ENCODE peak calls at places on chromosomes 12 and 14, in nine cellular contexts. I is colonic mucosa, P is hypothalamus, R is body of pancreas, D is WTC11, W is OCI-LY7, V is neural crest cell, L is SW 1271, Q is NCI-H748 treated with DMSO at 0.1 percent for 48 hours. U is an unnamed sample.

GRCh38 chr12:119693006-119693405 is 25.1 kb downstream of the PRKAB1 start:
- DNase-seq in I (peak), P (no peak), R (peak), D (no peak), W (no peak), V (no peak), L (no peak), Q (no peak), U (peak)

GRCh38 chr14:92524603-92525185 is 11.1 kb downstream of the RIN3 start:
- DNase-seq in I (no peak), P (no peak), R (no peak), D (no peak), W (no peak), V (no peak), L (no peak), Q (no peak), U (no peak)

GRCh38 chr14:94165744-94166143 is 8.4 kb upstream of the PPP4R4 start:
- DNase-seq in I (no peak), P (no peak), R (no peak), D (no peak), W (no peak), V (no peak), L (no peak), Q (no peak), U (no peak)

GRCh38 chr12:109881752-109882151 is 1.4 kb upstream of the GLTP start:
- DNase-seq in I (no peak), P (no peak), R (no peak), D (no peak), W (no peak), V (no peak), L (no peak), Q (no peak), U (no peak)

GRCh38 chr12:113098428-113099028 is 37.0 kb downstream of the RASAL1 start:
- DNase-seq in I (peak), P (peak), R (peak), D (peak), W (peak), V (peak), L (peak), Q (peak), U (peak)

GRCh38 chr12:130965668-130966067 is 12.0 kb downstream of the ADGRD1 start:
- DNase-seq in I (no peak), P (no peak), R (no peak), D (no peak), W (no peak), V (no peak), L (no peak), Q (no peak), U (no peak)

GRCh38 chr12:71661977-71662522 is 1.6 kb downstream of the ZFC3H1 start:
- DNase-seq in I (no peak), P (no peak), R (no peak), D (no peak), W (no peak), V (no peak), L (no peak), Q (no peak), U (no peak)

GRCh38 chr14:91417983-91418386 is 365 bp upstream of the CCDC88C start:
- DNase-seq in I (no peak), P (no peak), R (peak), D (peak), W (peak), V (no peak), L (no peak), Q (no peak), U (no peak)

GRCh38 chr14:101965145-101965531 is 765 bp downstream of the DYNC1H1 start:
- DNase-seq in I (peak), P (no peak), R (peak), D (peak), W (peak), V (peak), L (no peak), Q (peak), U (no peak)

GRCh38 chr12:65829716-65830115 is 5.4 kb downstream of the HMGA2 start:
- DNase-seq in I (no peak), P (no peak), R (no peak), D (no peak), W (no peak), V (no peak), L (no peak), Q (no peak), U (no peak)

GRCh38 chr12:113762155-113762848 is 203.8 kb downstream of the RBM19 start:
- DNase-seq in I (no peak), P (no peak), R (no peak), D (peak), W (no peak), V (peak), L (no peak), Q (no peak), U (no peak)

GRCh38 chr14:53109028-53109687 is 44.0 kb downstream of the DDHD1 start:
- DNase-seq in I (no peak), P (no peak), R (no peak), D (no peak), W (peak), V (no peak), L (no peak), Q (no peak), U (no peak)

GRCh38 chr12:3885179-3886094 is 12.2 kb upstream of the PARP11 start:
- DNase-seq in I (peak), P (no peak), R (peak), D (no peak), W (peak), V (no peak), L (no peak), Q (peak), U (no peak)

GRCh38 chr12:117261267-117261666 is 71.0 kb upstream of the FBXO21 start:
- DNase-seq in I (no peak), P (no peak), R (no peak), D (no peak), W (no peak), V (no peak), L (peak), Q (no peak), U (no peak)

GRCh38 chr12:115790526-115790925 is 487.0 kb downstream of the MED13L start:
- DNase-seq in I (no peak), P (no peak), R (no peak), D (no peak), W (no peak), V (no peak), L (no peak), Q (no peak), U (no peak)

GRCh38 chr12:32312049-32312670 is 87.2 kb upstream of the FGD4 start:
- DNase-seq in I (no peak), P (no peak), R (no peak), D (no peak), W (peak), V (no peak), L (peak), Q (peak), U (peak)

GRCh38 chr12:78229491-78230209 is 399.0 kb downstream of the NAV3 start:
- DNase-seq in I (peak), P (no peak), R (peak), D (peak), W (peak), V (peak), L (no peak), Q (peak), U (no peak)